ENCODE peak calls at places on chromosomes 2 and 18, in six cellular contexts. J, A, Y, Q, P and D are unnamed samples.

GRCh38 chr2:85806358-85807118 is 52.7 kb downstream of the ATOH8 start:
- DNase-seq in A (no peak), P (peak), Q (no peak), J (no peak), Y (no peak), D (no peak)

GRCh38 chr2:4635289-4635688 is 931.9 kb downstream of the DCDC2C start:
- DNase-seq in P (no peak), Y (no peak), A (no peak), J (no peak), Q (no peak), D (no peak)

GRCh38 chr18:28905509-28905908 is 728.6 kb upstream of the CDH2 start:
- DNase-seq in J (no peak), P (no peak), A (no peak), Q (no peak), Y (no peak), D (no peak)

GRCh38 chr2:231411871-231412615 is 16.5 kb downstream of the B3GNT7 start:
- DNase-seq in J (peak), Y (peak), Q (no peak), A (no peak), P (peak), D (peak)

GRCh38 chr2:136985044-136985443 is 219.7 kb downstream of the THSD7B start:
- DNase-seq in J (no peak), Q (no peak), P (no peak), A (no peak), Y (no peak), D (no peak)

GRCh38 chr2:230922951-230923717 is 1.9 kb downstream of the GPR55 start:
- DNase-seq in J (no peak), A (no peak), P (no peak), Q (no peak), Y (no peak), D (no peak)

GRCh38 chr2:158968396-158969161 is at the start of gene TANC1:
- DNase-seq in J (no peak), P (peak), A (peak), Q (peak), Y (peak), D (peak)

GRCh38 chr2:119174216-119174992 is 15.9 kb upstream of the C1QL2 start:
- DNase-seq in P (peak), Y (no peak), Q (no peak), J (no peak), A (peak), D (peak)

GRCh38 chr2:41920812-41921211 is 127.0 kb upstream of the PKDCC start:
- DNase-seq in Q (no peak), A (no peak), J (no peak), Y (no peak), P (no peak), D (no peak)

GRCh38 chr18:46152808-46153617 is 48.8 kb downstream of the HAUS1 start:
- DNase-seq in Y (no peak), Q (no peak), A (peak), J (no peak), P (no peak), D (no peak)

GRCh38 chr18:55301196-55301540 is 286.8 kb downstream of the TCF4 start:
- DNase-seq in Y (no peak), P (no peak), A (no peak), J (no peak), Q (no peak), D (no peak)

GRCh38 chr2:206085742-206086445 is at the start of gene INO80D:
- DNase-seq in Q (peak), Y (peak), J (no peak), A (peak), P (peak), D (peak)

GRCh38 chr18:42931501-42931900 is 184.0 kb downstream of the RIT2 start:
- DNase-seq in A (no peak), Q (no peak), P (no peak), J (no peak), Y (no peak), D (no peak)

GRCh38 chr2:39068290-39068689 is 52.6 kb downstream of the SOS1 start:
- DNase-seq in P (no peak), Q (no peak), J (no peak), Y (no peak), A (no peak), D (no peak)

GRCh38 chr2:227796044-227796780 is 17.4 kb upstream of the CCL20 start:
- DNase-seq in P (peak), J (no peak), Q (no peak), A (no peak), Y (no peak), D (no peak)

GRCh38 chr2:122704109-122704563 is 948.7 kb downstream of the TSN start:
- DNase-seq in P (no peak), Q (peak), Y (no peak), J (no peak), A (no peak), D (no peak)

GRCh38 chr2:156005999-156006712 is 326.4 kb downstream of the NR4A2 start:
- DNase-seq in Q (no peak), J (no peak), P (peak), Y (peak), A (no peak), D (no peak)

DNA sequence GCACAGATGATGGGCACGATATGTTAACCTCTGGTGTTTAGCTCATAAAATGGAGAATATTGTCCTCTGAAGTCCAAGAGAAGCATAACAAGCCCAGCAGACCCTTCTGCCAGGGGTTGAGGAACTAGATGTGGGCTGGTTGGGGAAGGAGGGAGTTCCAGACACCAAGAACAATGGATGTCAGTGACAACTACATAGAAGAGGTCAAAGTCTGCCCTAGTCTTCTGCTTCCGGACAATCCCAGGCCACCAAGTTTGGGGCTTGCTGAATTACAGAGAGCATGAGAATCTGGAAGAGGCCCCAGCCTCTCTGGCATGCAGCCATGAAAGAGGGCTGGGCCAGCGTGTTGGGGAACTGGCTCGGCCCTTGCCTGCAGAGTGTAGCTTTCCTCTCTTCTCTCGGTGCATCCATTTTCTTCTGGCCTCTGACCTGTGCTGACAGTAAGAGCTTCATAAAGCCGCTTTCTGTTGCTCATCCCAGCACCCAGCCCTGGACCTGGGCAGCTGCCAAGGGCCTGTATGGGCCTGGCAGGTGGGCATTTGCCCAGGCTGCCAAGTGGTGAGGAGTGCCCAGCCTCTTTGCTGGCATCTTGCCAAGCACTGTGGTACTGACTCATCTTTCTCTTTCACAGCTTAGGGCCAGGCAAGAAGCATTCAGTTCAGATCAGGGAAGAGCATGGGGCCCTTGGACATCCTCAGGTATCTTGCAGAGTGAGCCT is 14.6 kb upstream of the LAPTM4A start:
- DNase-seq in P (peak), A (no peak), J (no peak), Q (no peak), Y (no peak), D (no peak)
- TF ChIP-seq ZNF274 in P (peak), A (no peak), J (no peak), Q (no peak), Y (no peak), D (no peak)

DNA sequence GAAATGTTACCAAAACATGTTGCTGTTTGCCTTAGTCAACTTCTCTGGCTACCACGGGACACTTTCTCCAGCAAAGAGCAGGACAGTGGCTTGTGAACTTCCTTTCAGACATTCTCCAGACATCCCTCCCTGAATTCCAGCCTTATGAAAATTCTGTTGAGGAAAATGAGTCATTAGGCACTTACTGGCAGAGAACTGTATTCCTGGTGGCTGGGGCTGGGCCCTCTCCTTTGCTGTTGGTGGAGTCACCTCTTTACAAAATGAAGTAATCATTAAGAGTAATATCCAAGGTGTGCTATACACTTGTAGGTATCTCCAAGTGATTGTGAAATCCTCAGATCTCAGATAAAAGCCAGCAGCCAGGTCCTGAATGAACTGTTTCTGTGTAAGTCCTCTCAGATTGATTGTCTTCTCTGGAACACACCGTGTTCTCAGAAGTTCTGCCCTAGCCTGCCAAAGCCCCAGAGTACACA is 1.4 kb upstream of the FAP start:
- DNase-seq in Y (no peak), J (no peak), Q (no peak), P (no peak), A (no peak), D (peak)
- TF ChIP-seq ZNF274 in Y (no peak), J (no peak), Q (no peak), P (no peak), A (no peak), D (no peak)

GRCh38 chr2:229043681-229044080 is 227.4 kb downstream of the PID1 start:
- DNase-seq in J (no peak), Y (no peak), Q (no peak), P (no peak), A (no peak), D (no peak)

GRCh38 chr2:229041691-229042090 is 229.4 kb downstream of the PID1 start:
- DNase-seq in Y (no peak), A (no peak), P (no peak), J (no peak), Q (no peak), D (no peak)

GRCh38 chr2:229042349-229042748 is 228.7 kb downstream of the PID1 start:
- DNase-seq in J (no peak), A (no peak), P (no peak), Y (no peak), Q (no peak), D (no peak)

GRCh38 chr2:229045671-229046070 is 225.4 kb downstream of the PID1 start:
- DNase-seq in J (no peak), Q (no peak), Y (no peak), A (no peak), P (no peak), D (no peak)

DNA sequence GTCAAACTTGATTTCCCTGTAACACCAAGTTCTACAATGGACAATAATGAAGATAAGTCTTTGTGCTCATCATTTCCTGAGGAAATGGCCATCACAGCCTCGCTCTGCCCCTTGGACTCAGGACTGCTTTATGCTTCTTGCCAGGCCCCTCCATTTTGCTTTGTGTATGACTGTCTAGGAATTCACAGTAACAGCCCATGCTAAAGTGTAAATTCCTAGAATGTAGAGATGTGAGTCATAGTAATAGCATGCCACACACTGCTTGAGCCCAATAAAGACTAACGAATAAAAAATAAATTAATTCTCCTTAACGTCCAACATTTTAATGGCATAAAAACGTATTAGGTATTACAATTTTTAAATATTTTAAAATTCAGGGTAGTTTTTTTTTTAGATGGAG is 226.5 kb downstream of the PID1 start:
- DNase-seq in P (no peak), Q (no peak), Y (no peak), A (no peak), J (no peak), D (no peak)
- TF ChIP-seq ZNF274 in P (no peak), Q (no peak), Y (no peak), A (no peak), J (no peak), D (no peak)

DNA sequence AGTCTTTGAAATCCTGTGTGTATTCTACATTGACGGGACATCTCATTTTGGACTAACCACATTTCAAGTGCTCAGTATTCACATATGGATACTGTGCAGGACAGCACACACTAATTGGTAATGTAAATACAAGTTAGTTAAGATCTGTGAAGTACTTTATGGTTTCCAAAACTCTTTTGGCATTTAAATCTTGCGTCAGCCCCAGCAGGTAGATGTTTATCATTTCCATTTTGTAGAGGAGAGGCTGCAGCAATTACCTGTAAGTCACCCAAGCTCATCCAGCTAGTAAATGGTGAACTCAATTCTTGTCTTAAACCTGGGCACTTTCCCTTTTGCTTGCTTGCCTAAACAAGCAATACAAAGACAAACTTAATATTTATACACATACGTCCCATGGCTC is 1.6 kb upstream of the NAGK start:
- DNase-seq in J (no peak), A (no peak), P (no peak), Q (no peak), Y (no peak), D (no peak)
- TF ChIP-seq ZNF274 in J (no peak), A (no peak), P (no peak), Q (no peak), Y (no peak), D (no peak)